ENCODE peak calls at places on chromosomes 1 and 21, in eight cellular contexts. B is amygdala; N is HCEC 1CT; F is hippocampal formation; W is stimulated activated CD8-positive, alpha-beta memory T cell treated with anti-CD3 and anti-CD28 coated beads, Interleukin-7, amount 100 ng/mL, for 1 hour; O is naive thymus-derived CD4-positive, alpha-beta T cell; Q is effector CD4-positive, alpha-beta T cell; S is RKO. P is an unnamed sample.

GRCh38 chr1:75034376-75034775 is 99.8 kb upstream of the LHX8 start:
- DNase-seq in B (no peak), N (no peak), F (no peak), W (no peak), O (no peak), Q (no peak), S (no peak), P (no peak)

GRCh38 chr1:23673086-23673813 is 18.4 kb upstream of the RPL11 start:
- DNase-seq in B (no peak), N (peak), F (no peak), W (no peak), O (no peak), Q (no peak), S (peak), P (no peak)

GRCh38 chr1:22412932-22413727 is 38.5 kb upstream of the ZBTB40 start:
- DNase-seq in B (no peak), N (peak), F (no peak), W (no peak), O (no peak), Q (no peak), S (no peak), P (no peak)

GRCh38 chr21:29077651-29078090 is 4.2 kb upstream of the CCT8 start:
- DNase-seq in B (no peak), N (no peak), F (no peak), W (no peak), O (peak), Q (no peak), S (no peak), P (no peak)

GRCh38 chr1:235946570-235946981 is 79.9 kb upstream of the LYST start:
- DNase-seq in B (no peak), N (peak), F (no peak), W (no peak), O (no peak), Q (no peak), S (peak), P (no peak)

GRCh38 chr1:230073371-230074035 is 6.5 kb downstream of the GALNT2 start:
- DNase-seq in B (no peak), N (peak), F (no peak), W (no peak), O (no peak), Q (no peak), S (peak), P (no peak)

GRCh38 chr1:164369698-164370365 is 189.2 kb upstream of the PBX1 start:
- DNase-seq in B (no peak), N (no peak), F (no peak), W (no peak), O (no peak), Q (no peak), S (no peak), P (no peak)

GRCh38 chr1:69246721-69247120 is 321.0 kb upstream of the LRRC7 start:
- DNase-seq in B (no peak), N (no peak), F (peak), W (no peak), O (no peak), Q (no peak), S (no peak), P (no peak)

GRCh38 chr1:156772222-156772621 is 4.9 kb downstream of the PRCC start:
- DNase-seq in B (no peak), N (no peak), F (no peak), W (no peak), O (no peak), Q (no peak), S (no peak), P (no peak)

GRCh38 chr1:23393706-23394105 is 24.1 kb upstream of the ZNF436 start:
- DNase-seq in B (no peak), N (peak), F (no peak), W (no peak), O (no peak), Q (no peak), S (no peak), P (no peak)

GRCh38 chr21:41816583-41817165 is 49.8 kb upstream of the RIPK4 start:
- DNase-seq in B (no peak), N (peak), F (peak), W (peak), O (peak), Q (peak), S (peak), P (no peak)

GRCh38 chr1:179598631-179599030 is 7.0 kb downstream of the TDRD5 start:
- DNase-seq in B (no peak), N (no peak), F (no peak), W (no peak), O (no peak), Q (no peak), S (no peak), P (no peak)

GRCh38 chr1:101511501-101511900 is 274.7 kb downstream of the S1PR1 start:
- DNase-seq in B (no peak), N (no peak), F (no peak), W (no peak), O (no peak), Q (no peak), S (no peak), P (no peak)

GRCh38 chr1:37808369-37809319 is 636 bp upstream of the YRDC start:
- DNase-seq in B (peak), N (peak), F (peak), W (peak), O (no peak), Q (peak), S (peak), P (no peak)

GRCh38 chr1:113223546-113223945 is 150.5 kb downstream of the LRIG2 start:
- DNase-seq in B (no peak), N (no peak), F (no peak), W (no peak), O (no peak), Q (no peak), S (no peak), P (no peak)

GRCh38 chr1:57532299-57532698 is 108.4 kb upstream of the DAB1 start:
- DNase-seq in B (no peak), N (no peak), F (no peak), W (no peak), O (no peak), Q (no peak), S (no peak), P (no peak)

GRCh38 chr1:61754545-61754944 is 12.3 kb downstream of the PATJ start:
- DNase-seq in B (no peak), N (no peak), F (no peak), W (no peak), O (no peak), Q (no peak), S (no peak), P (no peak)

GRCh38 chr1:117754061-117754969 is 148.5 kb downstream of the TENT5C start:
- DNase-seq in B (no peak), N (peak), F (peak), W (peak), O (peak), Q (peak), S (peak), P (peak)

GRCh38 chr1:36300526-36300925 is 5.6 kb upstream of the SH3D21 start:
- DNase-seq in B (no peak), N (peak), F (no peak), W (no peak), O (no peak), Q (no peak), S (peak), P (no peak)

GRCh38 chr21:18244721-18245486 is at the start of gene CHODL:
- DNase-seq in B (no peak), N (no peak), F (no peak), W (no peak), O (no peak), Q (no peak), S (no peak), P (no peak)

GRCh38 chr1:169072945-169073725 is 33.4 kb upstream of the ATP1B1 start:
- DNase-seq in B (no peak), N (no peak), F (no peak), W (no peak), O (no peak), Q (no peak), S (no peak), P (no peak)

GRCh38 chr1:212754193-212754592 is 37.4 kb downstream of the NSL1 start:
- DNase-seq in B (no peak), N (no peak), F (no peak), W (no peak), O (peak), Q (no peak), S (no peak), P (no peak)

GRCh38 chr1:117818456-117818855 is 111.0 kb downstream of the GDAP2 start:
- DNase-seq in B (no peak), N (peak), F (no peak), W (no peak), O (no peak), Q (no peak), S (no peak), P (no peak)

GRCh38 chr1:97907886-97908285 is 12.9 kb downstream of the DPYD start:
- DNase-seq in B (no peak), N (no peak), F (no peak), W (no peak), O (no peak), Q (no peak), S (no peak), P (no peak)

GRCh38 chr1:228414511-228415211 is 2.0 kb downstream of the TRIM17 start:
- DNase-seq in B (no peak), N (no peak), F (no peak), W (no peak), O (no peak), Q (no peak), S (no peak), P (no peak)

GRCh38 chr1:230123280-230124186 is 56.5 kb downstream of the GALNT2 start:
- DNase-seq in B (no peak), N (no peak), F (no peak), W (no peak), O (no peak), Q (no peak), S (no peak), P (no peak)

GRCh38 chr1:39919545-39919944 is 17.8 kb upstream of the MYCL start:
- DNase-seq in B (no peak), N (peak), F (peak), W (no peak), O (peak), Q (peak), S (peak), P (no peak)

GRCh38 chr1:9561429-9561828 is 22.2 kb downstream of the SLC25A33 start:
- DNase-seq in B (no peak), N (peak), F (peak), W (no peak), O (peak), Q (no peak), S (peak), P (no peak)

GRCh38 chr1:183032122-183032921 is 9.1 kb downstream of the LAMC1 start:
- DNase-seq in B (no peak), N (peak), F (no peak), W (no peak), O (no peak), Q (no peak), S (peak), P (no peak)

GRCh38 chr1:7013833-7014639 is 228.8 kb downstream of the CAMTA1 start:
- DNase-seq in B (no peak), N (no peak), F (no peak), W (no peak), O (no peak), Q (no peak), S (no peak), P (no peak)

GRCh38 chr1:70442486-70442885 is 31.4 kb downstream of the CTH start:
- DNase-seq in B (no peak), N (no peak), F (no peak), W (no peak), O (no peak), Q (no peak), S (no peak), P (no peak)

GRCh38 chr1:31405578-31406245 is 7.3 kb upstream of the SERINC2 start:
- DNase-seq in B (no peak), N (no peak), F (no peak), W (no peak), O (no peak), Q (no peak), S (no peak), P (no peak)

GRCh38 chr1:99176753-99177152 is 87.5 kb upstream of the PLPPR4 start:
- DNase-seq in B (no peak), N (no peak), F (no peak), W (no peak), O (no peak), Q (no peak), S (no peak), P (no peak)

GRCh38 chr21:45246535-45247320 is 41.0 kb downstream of the POFUT2 start:
- DNase-seq in B (no peak), N (no peak), F (no peak), W (no peak), O (no peak), Q (no peak), S (no peak), P (no peak)

GRCh38 chr1:29876902-29877301 is 640.6 kb downstream of the PTPRU start:
- DNase-seq in B (no peak), N (no peak), F (no peak), W (no peak), O (no peak), Q (no peak), S (peak), P (no peak)

GRCh38 chr1:154849645-154850131 is 20.4 kb downstream of the KCNN3 start:
- DNase-seq in B (no peak), N (no peak), F (no peak), W (no peak), O (no peak), Q (no peak), S (no peak), P (no peak)

GRCh38 chr21:41110664-41111063 is 57.3 kb upstream of the BACE2 start:
- DNase-seq in B (no peak), N (no peak), F (no peak), W (no peak), O (no peak), Q (no peak), S (no peak), P (no peak)

GRCh38 chr1:187844313-187844712 is 1015.6 kb downstream of the PLA2G4A start:
- DNase-seq in B (no peak), N (peak), F (no peak), W (no peak), O (no peak), Q (no peak), S (no peak), P (no peak)